ENCODE peak calls at places on chromosomes 7 and 10, in five cellular contexts. Y is left lobe of liver, Z is frontal cortex, F is glutamatergic neuron, Q is Calu3. L is an unnamed sample.

GRCh38 chr7:105876964-105877601 is 684 bp upstream of the ATXN7L1 start:
- DNase-seq in Y (peak), Z (no peak), F (peak), Q (peak), L (no peak)

GRCh38 chr10:101625821-101626412 is 37.8 kb downstream of the DPCD start:
- DNase-seq in Y (no peak), Z (no peak), F (no peak), Q (no peak), L (no peak)

GRCh38 chr10:44908071-44908709 is 2.9 kb upstream of the TMEM72 start:
- DNase-seq in Y (no peak), Z (no peak), F (peak), Q (no peak), L (no peak)

GRCh38 chr10:93074597-93075368 is 1.1 kb downstream of the CYP26A1 start:
- DNase-seq in Y (no peak), Z (no peak), F (peak), Q (no peak), L (no peak)

GRCh38 chr10:44310762-44311562 is 73.9 kb downstream of the CXCL12 start:
- DNase-seq in Y (peak), Z (peak), F (peak), Q (peak), L (no peak)

GRCh38 chr7:112133328-112133727 is 72.9 kb downstream of the DOCK4 start:
- DNase-seq in Y (no peak), Z (no peak), F (no peak), Q (no peak), L (no peak)

GRCh38 chr7:82110146-82110823 is 333.3 kb downstream of the CACNA2D1 start:
- DNase-seq in Y (no peak), Z (no peak), F (no peak), Q (no peak), L (no peak)

GRCh38 chr10:78556700-78557432 is 511.9 kb upstream of the ZMIZ1 start:
- DNase-seq in Y (no peak), Z (no peak), F (no peak), Q (no peak), L (no peak)

GRCh38 chr10:16799621-16800020 is 17.6 kb downstream of the RSU1 start:
- DNase-seq in Y (no peak), Z (no peak), F (no peak), Q (no peak), L (no peak)

GRCh38 chr10:78339251-78339650 is 305.6 kb downstream of the RPS24 start:
- DNase-seq in Y (peak), Z (no peak), F (no peak), Q (no peak), L (no peak)

GRCh38 chr10:93235686-93236085 is 162.0 kb downstream of the CYP26A1 start:
- DNase-seq in Y (peak), Z (no peak), F (no peak), Q (no peak), L (no peak)

GRCh38 chr7:98548981-98549380 is 68.1 kb upstream of the NPTX2 start:
- DNase-seq in Y (no peak), Z (no peak), F (no peak), Q (no peak), L (no peak)

GRCh38 chr7:155581107-155581830 is 34.9 kb upstream of the CNPY1 start:
- DNase-seq in Y (no peak), Z (no peak), F (no peak), Q (no peak), L (no peak)

GRCh38 chr7:23687011-23687410 is 7.0 kb downstream of the FAM221A start:
- DNase-seq in Y (peak), Z (no peak), F (no peak), Q (peak), L (no peak)

GRCh38 chr7:96708872-96709271 is 774 bp downstream of the SEM1 start:
- DNase-seq in Y (no peak), Z (no peak), F (no peak), Q (no peak), L (no peak)

GRCh38 chr7:70030745-70031144 is 432.5 kb downstream of the AUTS2 start:
- DNase-seq in Y (no peak), Z (no peak), F (no peak), Q (no peak), L (no peak)

GRCh38 chr10:74977913-74978847 is 133.3 kb upstream of the SAMD8 start:
- DNase-seq in Y (no peak), Z (no peak), F (no peak), Q (no peak), L (no peak)

GRCh38 chr7:5177060-5177459 is 13.0 kb upstream of the WIPI2 start:
- DNase-seq in Y (peak), Z (peak), F (no peak), Q (peak), L (peak)

GRCh38 chr7:52475192-52475591 is 560.2 kb upstream of the POM121L12 start:
- DNase-seq in Y (no peak), Z (no peak), F (no peak), Q (no peak), L (no peak)

GRCh38 chr7:26212921-26213718 is 11.6 kb downstream of the CBX3 start:
- DNase-seq in Y (no peak), Z (no peak), F (no peak), Q (no peak), L (no peak)

GRCh38 chr10:17059197-17059688 is 70.4 kb downstream of the CUBN start:
- DNase-seq in Y (no peak), Z (no peak), F (no peak), Q (no peak), L (peak)

GRCh38 chr10:90199098-90199497 is 497.7 kb downstream of the KIF20B start:
- DNase-seq in Y (no peak), Z (no peak), F (no peak), Q (no peak), L (no peak)

GRCh38 chr7:43265139-43265538 is 152.7 kb downstream of the HECW1 start:
- DNase-seq in Y (no peak), Z (no peak), F (no peak), Q (no peak), L (no peak)

GRCh38 chr10:115772606-115773005 is 500.4 kb downstream of the GFRA1 start:
- DNase-seq in Y (no peak), Z (no peak), F (no peak), Q (no peak), L (peak)

GRCh38 chr10:27911006-27911405 is 87.9 kb downstream of the ODAD2 start:
- DNase-seq in Y (no peak), Z (no peak), F (no peak), Q (no peak), L (no peak)

GRCh38 chr10:92839191-92840085 is 8.9 kb upstream of the EXOC6 start:
- DNase-seq in Y (peak), Z (no peak), F (peak), Q (peak), L (peak)

GRCh38 chr10:76428541-76429330 is 997.3 kb downstream of the LRMDA start:
- DNase-seq in Y (no peak), Z (no peak), F (no peak), Q (no peak), L (peak)